ENCODE peak calls at places on chromosome 3, in ten cellular contexts. J is AG10803; T is CD8-positive, alpha-beta T cell; V is kidney; I is retinal pigment epithelial cell; L is colonic mucosa; P is PC-3; X is stomach; G is MM.1S; R is DND-41. M is an unnamed sample.
A peak's percentile ranks its signal among the peaks of the same experiment; 100 is the strongest.

GRCh38 chr3:9497821-9498565 is 55.6 kb downstream of the LHFPL4 start:
- DNase-seq in I (no peak), T (no peak), X (no peak), J (peak; percentile 21), G (no peak), R (no peak), P (peak; percentile 81), L (no peak), V (no peak), M (no peak)

GRCh38 chr3:98732239-98733054 is 30.7 kb upstream of the ST3GAL6 start:
- DNase-seq in R (peak; percentile 67), X (peak; percentile 61), T (no peak), G (peak; percentile 82), J (no peak), V (peak; percentile 84), I (no peak), L (peak; percentile 43), P (peak; percentile 67), M (no peak)

GRCh38 chr3:153901152-153901551 is 220.0 kb upstream of the ARHGEF26 start:
- DNase-seq in R (no peak), J (peak; percentile 2), P (peak; percentile 90), V (no peak), X (no peak), L (no peak), G (no peak), T (no peak), I (no peak), M (no peak)

GRCh38 chr3:189119947-189120346 is 51.8 kb upstream of the TPRG1 start:
- DNase-seq in R (no peak), X (no peak), P (no peak), G (no peak), V (no peak), I (no peak), J (no peak), T (no peak), L (no peak), M (no peak)

GRCh38 chr3:132347095-132347494 is 29.9 kb downstream of the ACP3 start:
- DNase-seq in X (peak; percentile 28), T (no peak), J (peak; percentile 77), G (no peak), L (no peak), R (no peak), V (no peak), P (peak; percentile 76), I (peak; percentile 11), M (peak; percentile 16)

GRCh38 chr3:114242947-114243346 is 5.6 kb upstream of the ZNF80 start:
- DNase-seq in R (no peak), T (no peak), V (no peak), L (no peak), J (no peak), G (no peak), I (no peak), P (no peak), X (no peak), M (no peak)

GRCh38 chr3:123586966-123587365 is 2.1 kb upstream of the HACD2 start:
- DNase-seq in X (no peak), T (no peak), R (no peak), P (no peak), V (no peak), G (no peak), L (no peak), I (no peak), J (peak; percentile 49), M (no peak)

GRCh38 chr3:12193485-12194165 is 34.9 kb upstream of the TIMP4 start:
- DNase-seq in V (no peak), G (peak; percentile 33), L (peak; percentile 83), X (peak; percentile 44), T (no peak), P (peak; percentile 99), I (peak; percentile 97), R (no peak), J (peak; percentile 96), M (peak; percentile 95)

GRCh38 chr3:16257304-16257703 is 7.4 kb downstream of the DPH3 start:
- DNase-seq in P (no peak), T (no peak), X (no peak), I (no peak), G (no peak), V (no peak), J (no peak), L (no peak), R (no peak), M (no peak)

GRCh38 chr3:122397136-122397645 is 13.2 kb downstream of the FAM162A start:
- DNase-seq in J (no peak), L (no peak), V (no peak), P (no peak), I (no peak), T (no peak), R (no peak), G (no peak), X (no peak), M (no peak)

GRCh38 chr3:23368731-23369130 is 165.6 kb downstream of the UBE2E2 start:
- DNase-seq in P (no peak), X (no peak), T (no peak), J (no peak), V (no peak), G (no peak), R (no peak), L (no peak), I (no peak), M (no peak)

GRCh38 chr3:31165399-31165860 is 271.0 kb upstream of the GADL1 start:
- DNase-seq in L (no peak), T (no peak), I (no peak), P (no peak), G (no peak), R (no peak), V (no peak), J (peak; percentile 25), X (no peak), M (no peak)

GRCh38 chr3:105653161-105653560 is 215.7 kb downstream of the CBLB start:
- DNase-seq in T (no peak), I (no peak), X (no peak), R (no peak), P (no peak), J (no peak), V (no peak), L (no peak), G (no peak), M (no peak)

GRCh38 chr3:123143669-123144411 is 57.9 kb upstream of the SEC22A start:
- DNase-seq in V (no peak), X (no peak), T (no peak), L (no peak), I (no peak), J (peak; percentile 12), R (no peak), G (no peak), P (no peak), M (no peak)

GRCh38 chr3:72938471-72939265 is 50.8 kb downstream of the GXYLT2 start:
- DNase-seq in G (peak; percentile 38), P (peak; percentile 66), V (no peak), R (peak; percentile 18), L (peak; percentile 44), I (peak; percentile 19), J (peak; percentile 98), X (peak; percentile 37), T (peak; percentile 4), M (peak; percentile 98)

GRCh38 chr3:149772861-149773260 is 19.5 kb downstream of the ANKUB1 start:
- DNase-seq in V (no peak), X (no peak), R (no peak), T (no peak), J (no peak), G (no peak), P (no peak), L (no peak), I (no peak), M (no peak)

GRCh38 chr3:149771652-149772271 is 19.5 kb upstream of the COMMD2 start:
- DNase-seq in P (peak; percentile 75), X (peak; percentile 57), I (no peak), T (no peak), G (peak; percentile 15), V (no peak), L (peak; percentile 56), R (peak; percentile 47), J (peak; percentile 33), M (no peak)

GRCh38 chr3:149768704-149769103 is 16.4 kb upstream of the COMMD2 start:
- DNase-seq in X (no peak), R (no peak), T (no peak), P (no peak), V (no peak), L (no peak), J (no peak), G (no peak), I (no peak), M (no peak)

GRCh38 chr3:149767720-149768119 is 15.4 kb upstream of the COMMD2 start:
- DNase-seq in X (no peak), V (no peak), G (no peak), T (no peak), I (no peak), R (no peak), J (no peak), P (no peak), L (no peak), M (no peak)

GRCh38 chr3:149770246-149770645 is 18.0 kb upstream of the COMMD2 start:
- DNase-seq in P (no peak), J (no peak), T (no peak), R (no peak), G (no peak), V (no peak), L (no peak), I (no peak), X (no peak), M (no peak)
- TF ChIP-seq CTCF in P (peak; percentile 42), J (no peak), T (no peak), R (no peak), G (no peak), V (no peak), L (no peak), I (no peak), X (no peak), M (peak; percentile 5)

DNA sequence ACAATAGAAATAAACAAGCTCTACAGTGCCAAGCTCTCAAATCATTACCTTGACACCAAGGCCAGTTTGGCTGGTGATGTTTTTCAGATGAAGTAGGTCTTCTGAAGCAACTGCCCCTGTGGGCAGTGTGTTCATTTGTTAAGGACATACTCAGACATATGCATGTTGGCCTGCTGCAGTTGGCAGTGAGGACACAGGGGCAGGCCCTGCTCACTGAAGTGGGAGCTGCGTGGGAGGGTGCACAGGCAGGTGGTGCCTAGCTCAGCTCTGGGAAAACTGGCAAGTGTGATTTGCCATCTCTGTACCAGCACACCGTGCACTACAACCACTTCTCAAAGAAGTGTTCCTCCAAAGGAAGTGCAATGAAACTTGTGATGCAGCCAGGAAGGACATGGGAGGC is 28.5 kb upstream of the SNRK start:
- DNase-seq in L (no peak), X (no peak), G (no peak), V (no peak), J (no peak), I (no peak), P (no peak), T (no peak), R (no peak), M (no peak)
- H3K4me3 ChIP-seq in L (no peak overlapping the region), X (no peak overlapping the region), G (no peak overlapping the region), V (no peak overlapping the region), J (no peak overlapping the region), I (no peak overlapping the region), P (no peak overlapping the region), T (no peak overlapping the region), R (no peak overlapping the region), M (no peak overlapping the region)

GRCh38 chr3:39124876-39125836 is 17.7 kb downstream of the TTC21A start:
- DNase-seq in P (peak; percentile 48), J (peak; percentile 62), I (no peak), R (no peak), L (peak; percentile 47), G (no peak), V (peak; percentile 43), T (no peak), X (peak; percentile 65), M (no peak)
- TF ChIP-seq CTCF in P (peak; percentile 55), J (peak; percentile 73), I (peak; percentile 55), R (peak; percentile 22), L (peak; percentile 29), G (no peak), V (peak; percentile 13), T (no peak), X (peak; percentile 33), M (peak; percentile 67)

GRCh38 chr3:183553263-183554026 is 2.1 kb downstream of the KLHL6 start:
- DNase-seq in P (no peak), G (peak; percentile 39), I (no peak), J (no peak), L (no peak), R (no peak), V (no peak), T (no peak), X (no peak), M (no peak)
- H3K4me3 ChIP-seq in P (no peak overlapping the region), G (peak overlapping the region; percentile 92), I (no peak overlapping the region), J (no peak overlapping the region), L (no peak overlapping the region), R (no peak overlapping the region), V (no peak overlapping the region), T (peak overlapping the region; percentile 48), X (no peak overlapping the region), M (no peak overlapping the region)

M was measured in AG09309.